ENCODE peak calls at places on chromosome 7, in seven cellular contexts. H is uterus, E is gastrocnemius medialis, T is spleen, L is H1, Q is IMR-90, I is NB4. G is an unnamed sample.

GRCh38 chr7:47455872-47456185 is 126.1 kb downstream of the TNS3 start:
- DNase-seq in Q (no peak), I (no peak), H (no peak), L (no peak), T (no peak), E (no peak), G (no peak)

GRCh38 chr7:35849158-35849831 is 48.4 kb downstream of the SEPTIN7 start:
- DNase-seq in L (no peak), T (no peak), I (no peak), H (no peak), Q (peak), E (no peak), G (no peak)

GRCh38 chr7:2649991-2650390 is 18.2 kb downstream of the TTYH3 start:
- DNase-seq in H (no peak), I (no peak), L (no peak), E (no peak), Q (no peak), T (no peak), G (no peak)

GRCh38 chr7:155336812-155337602 is 39.3 kb downstream of the INSIG1 start:
- DNase-seq in T (no peak), H (no peak), I (no peak), L (no peak), E (no peak), Q (no peak), G (no peak)

GRCh38 chr7:105496501-105496900 is 25.6 kb downstream of the PUS7 start:
- DNase-seq in Q (peak), L (no peak), E (no peak), T (no peak), I (no peak), H (no peak), G (no peak)

GRCh38 chr7:1812693-1813393 is 142.8 kb downstream of the ELFN1 start:
- DNase-seq in H (no peak), E (no peak), T (peak), I (no peak), Q (no peak), L (no peak), G (no peak)

GRCh38 chr7:151251926-151252835 is 3.7 kb upstream of the SMARCD3 start:
- DNase-seq in L (no peak), I (no peak), T (no peak), H (peak), Q (peak), E (no peak), G (no peak)

GRCh38 chr7:118186491-118186890 is 2.5 kb downstream of the LSM8 start:
- DNase-seq in T (no peak), H (no peak), E (no peak), L (no peak), Q (no peak), I (peak), G (no peak)

GRCh38 chr7:130299909-130300308 is 6.9 kb downstream of the CPA4 start:
- DNase-seq in T (no peak), Q (no peak), H (no peak), L (no peak), E (no peak), I (no peak), G (peak)

GRCh38 chr7:42226354-42226941 is 10.6 kb downstream of the GLI3 start:
- DNase-seq in I (no peak), H (no peak), L (no peak), Q (no peak), T (no peak), E (no peak), G (no peak)

GRCh38 chr7:158245724-158246041 is 341.9 kb downstream of the PTPRN2 start:
- DNase-seq in E (no peak), I (no peak), H (no peak), Q (no peak), T (peak), L (no peak), G (no peak)

GRCh38 chr7:1224093-1224702 is 8.5 kb upstream of the UNCX start:
- DNase-seq in E (no peak), L (no peak), T (no peak), H (no peak), Q (no peak), I (no peak), G (no peak)

GRCh38 chr7:80876894-80877414 is 41.9 kb downstream of the SEMA3C start:
- DNase-seq in E (no peak), T (no peak), Q (peak), I (no peak), L (no peak), H (no peak), G (no peak)

GRCh38 chr7:130065500-130066152 is 4.7 kb upstream of the KLHDC10 start:
- DNase-seq in L (no peak), H (no peak), Q (peak), T (no peak), I (no peak), E (no peak), G (no peak)

GRCh38 chr7:64946772-64947171 is 43.7 kb downstream of the ZNF273 start:
- DNase-seq in I (peak), H (no peak), E (no peak), Q (peak), L (no peak), T (no peak), G (no peak)

GRCh38 chr7:95927781-95928180 is 155.4 kb downstream of the DYNC1I1 start:
- DNase-seq in T (no peak), L (no peak), E (no peak), Q (no peak), H (no peak), I (no peak), G (no peak)

GRCh38 chr7:7913506-7913905 is 55.1 kb upstream of the GLCCI1 start:
- DNase-seq in E (peak), L (no peak), I (no peak), T (no peak), H (no peak), Q (peak), G (no peak)

DNA sequence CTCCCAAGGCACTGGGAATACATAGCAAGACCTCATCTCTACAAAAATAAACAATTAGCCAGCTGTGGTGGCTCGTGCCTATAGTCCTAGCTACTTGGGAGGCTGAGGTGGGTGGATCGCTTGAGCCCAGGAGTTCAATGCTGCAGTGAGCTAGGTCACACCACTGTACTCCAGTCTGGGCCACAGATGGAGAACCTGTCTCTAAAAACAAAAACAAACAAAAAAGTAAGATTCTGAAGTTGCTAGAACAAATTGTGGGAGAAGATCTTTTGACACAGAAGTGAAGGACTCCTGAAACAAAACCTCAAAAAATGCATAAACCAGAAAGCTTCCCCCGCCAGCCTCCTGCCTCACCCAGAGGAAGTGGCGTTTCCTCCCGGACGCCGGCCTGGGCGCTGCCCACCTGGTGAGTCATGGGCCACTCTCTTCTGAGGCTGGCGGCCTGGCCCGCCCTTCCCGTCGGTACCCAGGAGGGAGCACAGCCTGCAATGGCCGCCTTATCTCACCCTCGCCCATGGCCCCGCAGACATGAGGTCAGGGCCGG is 25.4 kb upstream of the ELN start:
- DNase-seq in Q (peak), L (no peak), T (peak), E (no peak), H (peak), I (peak), G (no peak)
- H3K4me3 ChIP-seq in Q (no peak), L (no peak), T (no peak), E (no peak), H (no peak), I (peak), G (no peak)

GRCh38 chr7:107046511-107047259 is 2.2 kb downstream of the PRKAR2B start:
- DNase-seq in T (no peak), I (no peak), E (no peak), L (no peak), H (no peak), Q (no peak), G (no peak)

GRCh38 chr7:107045980-107046379 is 1.5 kb downstream of the PRKAR2B start:
- DNase-seq in T (no peak), E (no peak), I (peak), L (no peak), Q (peak), H (no peak), G (no peak)

GRCh38 chr7:107045195-107045960 is 873 bp downstream of the PRKAR2B start:
- DNase-seq in T (no peak), E (no peak), I (peak), Q (peak), H (no peak), L (no peak), G (no peak)

GRCh38 chr7:107043916-107044346 is 574 bp upstream of the PRKAR2B start:
- DNase-seq in H (no peak), L (no peak), E (no peak), I (no peak), T (no peak), Q (peak), G (no peak)

DNA sequence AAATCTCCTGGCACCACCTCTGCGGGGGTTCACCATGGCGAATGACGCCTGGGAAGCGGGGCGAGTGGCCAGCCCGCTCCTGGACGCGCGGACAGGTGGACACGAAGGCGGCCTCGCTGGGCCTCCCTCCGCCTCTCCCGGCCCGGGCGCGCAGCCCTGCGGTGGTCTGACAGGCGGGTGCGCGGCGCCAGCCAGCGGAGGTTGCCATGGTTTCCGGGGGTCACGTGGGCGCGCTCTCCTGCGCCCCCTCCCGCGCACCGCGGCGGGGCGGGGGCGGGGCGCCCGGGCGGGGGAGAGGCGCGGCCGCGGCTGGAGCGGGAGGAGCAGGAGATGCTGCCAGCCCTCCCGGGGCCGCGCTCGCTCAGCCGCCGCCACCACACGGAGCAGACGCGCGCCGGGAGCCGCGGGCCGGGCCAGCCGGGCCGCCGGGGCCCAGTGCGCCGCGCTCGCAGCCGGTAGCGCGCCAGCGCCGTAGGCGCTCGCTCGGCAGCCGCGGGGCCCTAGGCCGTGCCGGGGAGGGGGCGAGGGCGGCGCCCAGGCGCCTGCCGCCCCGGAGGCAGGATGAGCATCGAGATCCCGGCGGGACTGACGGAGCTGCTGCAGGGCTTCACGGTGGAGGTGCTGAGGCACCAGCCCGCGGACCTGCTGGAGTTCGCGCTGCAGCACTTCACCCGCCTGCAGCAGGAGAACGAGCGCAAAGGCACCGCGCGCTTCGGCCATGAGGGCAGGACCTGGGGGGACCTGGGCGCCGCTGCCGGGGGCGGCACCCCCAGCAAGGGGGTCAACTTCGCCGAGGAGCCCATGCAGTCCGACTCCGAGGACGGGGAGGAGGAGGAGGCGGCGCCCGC is at the start of gene PRKAR2B:
- DNase-seq in H (peak), Q (peak), T (peak), L (peak), E (no peak), I (peak), G (peak)
- TF ChIP-seq POLR2A in H (peak), Q (no peak), T (no peak), L (no peak), E (no peak), I (no peak), G (no peak)

GRCh38 chr7:101238226-101239182 is 902 bp upstream of the CLDN15 start:
- DNase-seq in Q (no peak), L (no peak), I (no peak), H (no peak), E (no peak), T (no peak), G (no peak)
- H3K4me3 ChIP-seq in Q (no peak), L (no peak), I (no peak), H (no peak), E (peak), T (peak), G (no peak)

GRCh38 chr7:135745702-135746312 is 2.8 kb downstream of the FAM180A start:
- DNase-seq in Q (peak), T (no peak), I (no peak), E (peak), H (peak), L (no peak), G (peak)
- TF ChIP-seq POLR2A in Q (peak), T (no peak), I (no peak), E (no peak), H (no peak), L (no peak), G (no peak)

DNA sequence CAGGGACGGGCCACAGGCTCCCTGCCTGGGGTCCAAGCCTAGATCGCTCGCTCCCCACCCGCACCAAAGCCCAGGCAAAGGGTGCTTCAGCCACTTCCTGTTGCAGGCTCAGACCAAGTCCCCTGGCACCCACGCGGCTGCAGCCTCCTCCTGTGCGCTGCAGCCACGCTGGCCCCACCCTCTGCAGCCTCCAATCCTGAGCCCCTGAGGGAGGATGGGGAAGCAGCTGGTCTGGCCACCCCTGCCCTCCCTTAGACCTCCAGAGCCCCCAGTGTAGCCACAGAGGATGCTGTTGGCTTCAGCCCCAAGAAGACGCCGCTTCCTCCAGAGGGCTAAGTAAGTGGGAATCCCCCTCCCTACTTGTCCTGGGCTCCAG is 9.3 kb downstream of the LIMK1 start:
- DNase-seq in Q (peak), I (peak), H (peak), E (peak), T (peak), L (no peak), G (peak)
- H3K4me3 ChIP-seq in Q (no peak), I (peak), H (no peak), E (peak), T (peak), L (no peak), G (no peak)

G was measured in lower leg skin.